ENCODE peak calls at places on chromosome 14, in five cellular contexts. Y, I, E, X and V are unnamed samples.

GRCh38 chr14:99309220-99309766 is 37.3 kb upstream of the BCL11B start:
- DNase-seq in Y (no peak), I (no peak), E (no peak), X (no peak), V (no peak)

GRCh38 chr14:67846029-67846610 is 26.5 kb downstream of the RAD51B start:
- DNase-seq in Y (no peak), I (no peak), E (no peak), X (no peak), V (no peak)

GRCh38 chr14:69580009-69580577 is 5.4 kb upstream of the CCDC177 start:
- DNase-seq in Y (peak; percentile 100), I (no peak), E (peak; percentile 19), X (no peak), V (no peak)

GRCh38 chr14:24096545-24097181 is 2.6 kb downstream of the PCK2 start:
- DNase-seq in Y (no peak), I (no peak), E (no peak), X (no peak), V (peak; percentile 27)

GRCh38 chr14:77041837-77042557 is 13.5 kb upstream of the IRF2BPL start:
- DNase-seq in Y (peak; percentile 97), I (no peak), E (peak; percentile 77), X (peak; percentile 78), V (no peak)

GRCh38 chr14:67240168-67240932 is 885 bp upstream of the PALS1 start:
- DNase-seq in Y (peak; percentile 7), I (peak; percentile 82), E (peak; percentile 76), X (peak; percentile 61), V (no peak)

GRCh38 chr14:104105822-104106470 is 20.4 kb downstream of the ASPG start:
- DNase-seq in Y (no peak), I (no peak), E (peak; percentile 4), X (peak; percentile 8), V (no peak)

GRCh38 chr14:33280646-33281045 is 342.0 kb downstream of the NPAS3 start:
- DNase-seq in Y (peak; percentile 76), I (no peak), E (no peak), X (no peak), V (no peak)

GRCh38 chr14:71465316-71465715 is 466.9 kb upstream of the RGS6 start:
- DNase-seq in Y (peak; percentile 48), I (no peak), E (no peak), X (no peak), V (no peak)

GRCh38 chr14:37819155-37820015 is 224.0 kb downstream of the TTC6 start:
- DNase-seq in Y (peak; percentile 40), I (no peak), E (no peak), X (no peak), V (no peak)

GRCh38 chr14:37810094-37810801 is 214.8 kb downstream of the TTC6 start:
- DNase-seq in Y (no peak), I (no peak), E (no peak), X (no peak), V (no peak)

GRCh38 chr14:37816743-37817295 is 221.4 kb downstream of the TTC6 start:
- DNase-seq in Y (no peak), I (no peak), E (no peak), X (no peak), V (no peak)

GRCh38 chr14:37816135-37816534 is 220.7 kb downstream of the TTC6 start:
- DNase-seq in Y (no peak), I (no peak), E (no peak), X (no peak), V (no peak)

GRCh38 chr14:37813746-37814145 is 218.3 kb downstream of the TTC6 start:
- DNase-seq in Y (no peak), I (no peak), E (no peak), X (no peak), V (no peak)
- TF ChIP-seq CTCF in Y (no peak), I (no peak), E (no peak), X (no peak), V (no peak)

GRCh38 chr14:94129758-94130414 is 482 bp upstream of the IFI27L2 start:
- DNase-seq in Y (peak; percentile 75), I (no peak), E (peak; percentile 44), X (peak; percentile 52), V (no peak)
- TF ChIP-seq CTCF in Y (no peak), I (no peak), E (no peak), X (no peak), V (peak; percentile 6)

DNA sequence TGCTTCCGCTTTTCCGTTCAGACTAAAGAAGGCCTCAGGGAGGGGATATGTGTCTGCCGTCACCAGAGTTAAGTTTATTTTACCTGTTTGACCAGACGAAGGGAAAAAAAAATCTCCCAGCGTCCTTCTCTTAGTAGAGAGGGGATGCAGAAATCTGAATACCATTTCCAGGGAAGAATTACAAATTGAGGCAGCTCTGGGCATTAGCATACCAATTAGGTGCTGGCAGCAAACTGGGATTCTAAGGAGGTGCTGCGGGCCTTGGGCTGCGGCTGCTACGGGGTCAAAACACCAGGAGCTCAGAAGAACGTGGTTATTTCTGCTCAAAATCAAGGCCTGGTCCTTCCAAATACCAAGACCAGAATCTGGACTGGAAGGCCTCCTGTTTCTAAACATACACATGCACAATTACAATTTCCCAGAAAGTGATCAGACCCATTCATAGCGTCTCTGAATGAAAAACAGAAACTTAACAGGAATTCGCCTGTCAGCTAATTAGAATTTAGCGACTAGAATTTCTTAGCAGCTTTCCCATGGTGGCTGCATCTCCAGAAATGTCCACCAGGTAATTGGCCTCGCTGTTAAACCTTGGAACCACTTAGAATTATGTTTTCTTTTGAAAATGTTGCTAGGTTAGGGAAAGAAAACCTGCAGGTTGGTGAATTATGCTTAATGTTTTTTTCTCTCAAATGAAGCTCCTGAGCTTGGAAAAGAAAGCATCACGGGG is 617.0 kb downstream of the VRK1 start:
- DNase-seq in Y (no peak), I (no peak), E (no peak), X (no peak), V (no peak)
- TF ChIP-seq CTCF in Y (no peak), I (no peak), E (no peak), X (no peak), V (no peak)

DNA sequence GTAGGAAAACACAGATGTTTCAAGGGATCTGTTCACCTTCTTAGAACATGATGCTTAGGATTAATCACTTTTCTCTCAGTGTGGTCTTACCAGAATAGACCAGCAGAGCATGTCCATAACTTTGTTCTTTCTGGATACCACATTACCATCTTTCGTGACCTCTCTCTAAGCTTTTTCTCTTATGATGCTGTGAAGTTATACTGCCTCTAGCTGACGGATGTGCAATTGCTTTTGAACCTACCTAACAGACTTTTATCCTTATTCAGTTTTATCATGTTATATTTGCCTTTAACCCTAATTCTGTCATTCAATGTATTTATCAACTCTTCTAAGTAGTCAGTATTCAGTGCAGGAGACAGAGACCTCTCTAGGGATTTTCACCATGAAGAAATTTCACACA is 246.7 kb downstream of the DACT1 start:
- DNase-seq in Y (no peak), I (no peak), E (no peak), X (no peak), V (no peak)
- TF ChIP-seq CTCF in Y (peak; percentile 33), I (no peak), E (no peak), X (peak; percentile 23), V (no peak)

DNA sequence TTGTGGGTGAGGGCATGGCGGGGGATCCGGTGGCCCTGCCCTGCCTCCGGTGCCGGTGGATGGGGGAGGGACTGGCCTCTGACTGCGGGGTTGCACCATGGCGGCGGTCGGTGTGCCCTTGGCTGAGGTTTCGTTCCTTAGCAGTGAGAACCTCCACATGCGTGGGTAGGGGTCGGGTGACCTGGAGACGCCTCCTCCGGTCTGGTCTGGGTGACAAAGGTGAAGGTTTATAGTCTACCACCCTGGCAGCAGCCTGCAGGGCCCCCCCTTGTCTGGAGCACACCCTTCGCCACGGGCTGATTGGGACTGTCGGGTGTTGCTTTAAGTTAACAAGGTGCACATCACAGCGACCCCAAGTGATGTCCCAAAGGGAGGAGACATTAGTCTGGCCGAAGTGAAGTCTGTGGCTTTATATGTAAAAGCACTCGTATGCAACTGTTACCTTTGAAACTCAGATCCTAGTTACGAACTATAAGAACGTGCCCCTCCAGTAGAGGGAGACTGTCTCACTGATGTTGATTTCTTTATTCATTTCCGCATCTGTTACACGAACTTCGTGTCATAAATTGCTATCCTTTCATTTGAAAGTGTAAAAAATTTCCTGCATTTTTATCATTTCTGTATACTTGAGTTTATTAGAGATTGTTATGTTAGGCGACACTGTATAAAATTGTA is 74.4 kb downstream of the WDR20 start:
- DNase-seq in Y (peak; percentile 31), I (no peak), E (no peak), X (no peak), V (peak; percentile 36)
- TF ChIP-seq CTCF in Y (peak; percentile 35), I (no peak), E (no peak), X (peak; percentile 22), V (no peak)

GRCh38 chr14:55136868-55137785 is 8.1 kb downstream of the LGALS3 start:
- DNase-seq in Y (peak; percentile 90), I (no peak), E (peak; percentile 67), X (peak; percentile 63), V (no peak)
- TF ChIP-seq CTCF in Y (peak; percentile 28), I (no peak), E (no peak), X (no peak), V (no peak)

GRCh38 chr14:74126315-74126714 is 41.6 kb downstream of the LIN52 start:
- DNase-seq in Y (no peak), I (no peak), E (no peak), X (no peak), V (no peak)

DNA sequence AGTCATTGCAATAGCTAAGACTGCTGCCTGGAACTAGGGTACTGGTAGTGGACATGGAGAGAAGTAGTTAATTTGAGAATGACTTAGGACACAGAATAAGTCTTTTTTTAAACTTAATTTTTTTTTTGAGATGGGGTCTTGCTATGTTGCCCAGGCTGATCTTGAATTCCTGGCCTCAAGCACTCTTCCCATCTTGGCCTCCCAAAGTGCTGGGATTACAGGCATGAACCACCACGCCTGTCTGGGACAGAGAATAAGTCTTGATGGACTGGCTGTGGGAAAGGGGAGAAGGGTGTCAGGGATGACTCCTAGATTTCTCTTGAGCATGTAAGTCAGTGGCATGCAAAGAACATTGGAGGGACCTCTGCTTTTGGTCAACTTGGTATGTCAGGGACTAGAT is 42.9 kb downstream of the LIN52 start:
- DNase-seq in Y (no peak), I (no peak), E (no peak), X (no peak), V (no peak)
- TF ChIP-seq CTCF in Y (no peak), I (no peak), E (no peak), X (no peak), V (no peak)